ENCODE peak calls at places on chromosome 14, in four cellular contexts. N is HCT116, P is K562, U is SK-N-SH. D is an unnamed sample.
A peak's percentile ranks its signal among the peaks of the same experiment; 100 is the strongest.

GRCh38 chr14:67485501-67486095 is 2.9 kb downstream of the TMEM229B start:
- DNase-seq in N (no peak), P (peak; percentile 15), U (no peak), D (no peak)

GRCh38 chr14:103360548-103360947 is 24.7 kb upstream of the MARK3 start:
- DNase-seq in N (no peak), P (peak; percentile 53), U (no peak), D (no peak)

GRCh38 chr14:89293349-89293916 is 123.6 kb downstream of the FOXN3 start:
- DNase-seq in N (no peak), P (no peak), U (no peak), D (no peak)

GRCh38 chr14:76564471-76565119 is 188.7 kb downstream of the ESRRB start:
- DNase-seq in N (peak; percentile 49), P (peak; percentile 37), U (no peak), D (no peak)

GRCh38 chr14:103007555-103007954 is 49.8 kb downstream of the CDC42BPB start:
- DNase-seq in N (no peak), P (no peak), U (no peak), D (no peak)

GRCh38 chr14:39015360-39015961 is 87.6 kb downstream of the SEC23A start:
- DNase-seq in N (peak; percentile 28), P (peak; percentile 32), U (peak; percentile 34), D (peak; percentile 8)

GRCh38 chr14:25833341-25834121 is 764.3 kb downstream of the NOVA1 start:
- DNase-seq in N (no peak), P (no peak), U (peak; percentile 3), D (no peak)

GRCh38 chr14:104107611-104108569 is 22.4 kb downstream of the ASPG start:
- DNase-seq in N (no peak), P (peak; percentile 24), U (peak; percentile 54), D (no peak)

GRCh38 chr14:75278422-75279152 is at the start of gene FOS:
- DNase-seq in N (peak; percentile 92), P (peak; percentile 93), U (peak; percentile 98), D (no peak)

GRCh38 chr14:71918955-71919354 is 13.3 kb upstream of the RGS6 start:
- DNase-seq in N (no peak), P (no peak), U (no peak), D (no peak)

GRCh38 chr14:52741865-52742264 is 11.9 kb downstream of the STYX start:
- DNase-seq in N (no peak), P (no peak), U (no peak), D (no peak)

GRCh38 chr14:84891414-84891813 is 638.5 kb upstream of the FLRT2 start:
- DNase-seq in N (no peak), P (no peak), U (no peak), D (no peak)

GRCh38 chr14:102138535-102138934 is 1.2 kb upstream of the WDR20 start:
- DNase-seq in N (no peak), P (no peak), U (no peak), D (no peak)

GRCh38 chr14:69610859-69611263 is 535 bp upstream of the SUSD6 start:
- DNase-seq in N (no peak), P (no peak), U (peak; percentile 41), D (no peak)

GRCh38 chr14:103385994-103386491 is 828 bp downstream of the MARK3 start:
- DNase-seq in N (no peak), P (no peak), U (peak; percentile 36), D (no peak)

GRCh38 chr14:56212541-56212940 is 94.3 kb downstream of the PELI2 start:
- DNase-seq in N (no peak), P (no peak), U (no peak), D (no peak)

GRCh38 chr14:54025661-54026060 is 69.0 kb upstream of the BMP4 start:
- DNase-seq in N (peak; percentile 43), P (no peak), U (peak; percentile 6), D (no peak)

GRCh38 chr14:106802413-106803364 is 1276.3 kb downstream of the TMEM121 start:
- DNase-seq in N (no peak), P (no peak), U (peak; percentile 31), D (no peak)

GRCh38 chr14:55052259-55052930 is 948 bp downstream of the MAPK1IP1L start:
- DNase-seq in N (no peak), P (no peak), U (no peak), D (no peak)

GRCh38 chr14:33943081-33943480 is 7.8 kb downstream of the EGLN3 start:
- DNase-seq in N (no peak), P (no peak), U (peak; percentile 74), D (no peak)

GRCh38 chr14:75941030-75941429 is 40.8 kb downstream of the TGFB3 start:
- DNase-seq in N (no peak), P (no peak), U (no peak), D (no peak)

GRCh38 chr14:91599966-91600365 is 89.9 kb upstream of the PPP4R3A start:
- DNase-seq in N (no peak), P (no peak), U (no peak), D (no peak)

GRCh38 chr14:61186341-61186740 is 94.8 kb downstream of the TMEM30B start:
- DNase-seq in N (no peak), P (no peak), U (no peak), D (no peak)

GRCh38 chr14:35814371-35815005 is 5.4 kb upstream of the RALGAPA1 start:
- DNase-seq in N (peak; percentile 47), P (peak; percentile 24), U (peak; percentile 51), D (no peak)

GRCh38 chr14:20454359-20454644 is 310 bp downstream of the OSGEP start:
- DNase-seq in N (peak; percentile 89), P (no peak), U (no peak), D (peak; percentile 59)

GRCh38 chr14:22561661-22562579 is 27.1 kb downstream of the DAD1 start:
- DNase-seq in N (no peak), P (peak; percentile 32), U (no peak), D (no peak)

GRCh38 chr14:22521449-22522239 is 67.4 kb downstream of the DAD1 start:
- DNase-seq in N (no peak), P (no peak), U (no peak), D (no peak)

GRCh38 chr14:31703056-31703455 is 141.9 kb downstream of the NUBPL start:
- DNase-seq in N (no peak), P (no peak), U (no peak), D (no peak)

GRCh38 chr14:68182492-68182891 is 362.9 kb downstream of the RAD51B start:
- DNase-seq in N (no peak), P (no peak), U (no peak), D (no peak)

GRCh38 chr14:61551419-61551818 is 143.9 kb upstream of the HIF1A start:
- DNase-seq in N (no peak), P (no peak), U (no peak), D (no peak)

GRCh38 chr14:57464013-57464730 is 29.5 kb downstream of the CCDC198 start:
- DNase-seq in N (no peak), P (no peak), U (no peak), D (no peak)

GRCh38 chr14:51139221-51139681 is 44.3 kb upstream of the TRIM9 start:
- DNase-seq in N (no peak), P (no peak), U (no peak), D (no peak)
- TF ChIP-seq SIN3A in N (no peak), P (no peak), U (no peak), D (no peak)

GRCh38 chr14:105195533-105196227 is 14.6 kb upstream of the NUDT14 start:
- DNase-seq in N (no peak), P (no peak), U (no peak), D (no peak)

GRCh38 chr14:105197274-105197673 is 16.2 kb upstream of the NUDT14 start:
- DNase-seq in N (no peak), P (no peak), U (no peak), D (no peak)

GRCh38 chr14:105198588-105198987 is 17.5 kb upstream of the NUDT14 start:
- DNase-seq in N (no peak), P (no peak), U (no peak), D (no peak)

GRCh38 chr14:105195051-105195450 is 13.9 kb upstream of the NUDT14 start:
- DNase-seq in N (no peak), P (no peak), U (no peak), D (no peak)

DNA sequence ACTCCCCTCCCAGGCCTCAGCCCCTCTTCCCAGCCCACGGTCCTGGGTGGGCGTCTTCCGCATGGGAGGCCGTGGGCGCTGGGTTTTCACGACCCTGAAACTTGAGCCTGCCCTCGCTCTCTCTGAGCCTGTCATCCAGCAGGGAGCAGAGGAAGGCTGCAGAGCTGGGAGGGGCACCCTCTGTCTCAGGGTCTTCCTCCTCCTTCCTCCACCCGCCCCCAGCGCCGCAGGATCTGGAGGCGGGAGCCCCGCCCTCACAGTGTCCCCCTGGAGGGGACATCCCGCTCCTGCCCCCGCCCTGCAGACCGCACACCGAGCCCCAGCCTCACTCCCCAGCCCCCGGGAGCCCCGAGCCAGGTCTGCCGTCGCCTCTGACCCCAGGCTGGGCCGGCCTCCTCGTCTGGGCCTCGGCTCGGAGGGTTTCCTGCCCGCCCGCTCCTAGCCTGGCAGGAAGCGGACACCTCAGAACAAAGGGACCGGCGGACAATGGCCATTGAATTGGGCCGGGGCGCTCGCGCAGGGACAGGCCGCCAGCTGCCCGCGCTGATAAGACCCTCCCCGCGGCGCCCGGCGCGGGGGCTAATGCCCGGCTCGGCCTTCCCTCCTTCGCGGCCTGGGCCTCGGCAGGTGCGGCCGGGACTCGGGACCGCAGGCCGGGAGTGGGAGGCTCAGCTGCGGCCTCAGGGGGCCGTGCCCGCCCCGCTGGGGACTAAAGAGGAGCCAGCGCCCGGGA is 15.3 kb upstream of the NUDT14 start:
- DNase-seq in N (no peak), P (peak; percentile 36), U (no peak), D (no peak)
- TF ChIP-seq SIN3A in N (no peak), P (no peak), U (no peak), D (no peak)

GRCh38 chr14:87186745-87187144 is 806.2 kb downstream of the GALC start:
- DNase-seq in N (no peak), P (no peak), U (no peak), D (no peak)
- TF ChIP-seq SIN3A in N (no peak), P (no peak), U (no peak), D (no peak)

DNA sequence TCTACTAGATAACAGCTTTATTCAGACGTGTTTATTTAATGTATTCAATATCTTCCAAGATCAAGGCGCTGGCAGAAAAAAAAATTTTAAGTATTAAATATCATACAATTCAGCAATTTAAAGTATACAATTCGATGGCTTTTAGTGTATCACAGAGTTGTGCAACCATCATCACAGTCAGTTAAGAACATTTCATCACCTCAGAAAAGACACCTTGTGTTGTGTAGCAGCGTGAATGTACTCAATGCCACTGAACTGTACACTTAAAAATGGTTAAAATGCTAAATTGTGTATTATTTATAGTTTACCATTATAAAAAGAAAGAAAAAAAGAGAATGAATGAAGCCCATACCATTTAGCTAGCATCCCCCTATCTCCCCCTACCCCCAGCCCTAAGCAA is 96.4 kb downstream of the RIN3 start:
- DNase-seq in N (no peak), P (no peak), U (no peak), D (no peak)
- TF ChIP-seq SIN3A in N (no peak), P (no peak), U (no peak), D (no peak)

DNA sequence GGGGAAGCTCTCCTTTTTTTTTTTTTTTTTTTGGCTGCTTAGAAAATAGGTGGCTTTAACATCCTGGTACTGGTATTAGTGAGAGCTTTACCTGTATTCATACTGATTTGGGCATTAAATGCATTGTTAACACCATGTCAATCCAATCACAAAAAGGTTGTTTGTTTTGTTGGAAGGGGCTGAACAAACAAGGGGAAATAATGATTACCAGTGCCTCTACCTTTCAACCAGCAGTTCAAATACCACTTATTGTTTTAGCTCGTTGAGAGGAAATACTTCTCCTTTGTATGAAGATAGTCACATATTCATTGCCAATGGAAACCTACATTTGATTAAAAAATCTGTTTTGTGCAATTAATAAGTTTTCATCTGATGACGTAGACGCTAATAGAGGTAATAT is 72.9 kb downstream of the MIPOL1 start:
- DNase-seq in N (no peak), P (no peak), U (no peak), D (no peak)
- TF ChIP-seq SIN3A in N (no peak), P (no peak), U (no peak), D (no peak)

D was measured in Panc1.